ENCODE peak calls at places on chromosomes 12 and 14, in nine cellular contexts. One of them, this sample, is unnamed. For H3K4me1, the result is how much of the 10 kb centered on the place peaks cover.

GRCh38 chr14:96051642-96052540 is 12.7 kb downstream of the C14orf132 start:
- DNase-seq in left lung: no peak
- DNase-seq in CD4-positive, CD25-positive, alpha-beta regulatory T cell: no peak
- DNase-seq in aorta: no peak
- DNase-seq in Panc1: no peak
- DNase-seq in DND-41: peak
- DNase-seq in A549: peak
- DNase-seq in CD8-positive, alpha-beta T cell: peak
- DNase-seq in lung: no peak
- DNase-seq in this sample: no peak

GRCh38 chr14:53979141-53979673 is 22.6 kb upstream of the BMP4 start:
- DNase-seq in Panc1: no peak
- DNase-seq in CD4-positive, CD25-positive, alpha-beta regulatory T cell: no peak
- DNase-seq in DND-41: no peak
- DNase-seq in CD8-positive, alpha-beta T cell: no peak
- DNase-seq in A549: no peak
- DNase-seq in aorta: no peak
- DNase-seq in lung: no peak
- DNase-seq in left lung: no peak
- DNase-seq in this sample: no peak

GRCh38 chr12:80707126-80707829 is at the start of gene MYF6:
- DNase-seq in lung: no peak
- DNase-seq in DND-41: no peak
- DNase-seq in A549: no peak
- DNase-seq in CD8-positive, alpha-beta T cell: no peak
- DNase-seq in left lung: no peak
- DNase-seq in Panc1: no peak
- DNase-seq in aorta: no peak
- DNase-seq in CD4-positive, CD25-positive, alpha-beta regulatory T cell: no peak
- DNase-seq in this sample: no peak

GRCh38 chr14:38432186-38432585 is 176.3 kb upstream of the CLEC14A start:
- DNase-seq in Panc1: no peak
- DNase-seq in lung: no peak
- DNase-seq in left lung: no peak
- DNase-seq in CD8-positive, alpha-beta T cell: no peak
- DNase-seq in CD4-positive, CD25-positive, alpha-beta regulatory T cell: no peak
- DNase-seq in A549: no peak
- DNase-seq in aorta: no peak
- DNase-seq in DND-41: no peak
- DNase-seq in this sample: no peak

GRCh38 chr12:129825316-129825715 is 78.5 kb downstream of the TMEM132D start:
- DNase-seq in Panc1: no peak
- DNase-seq in lung: no peak
- DNase-seq in left lung: no peak
- DNase-seq in CD4-positive, CD25-positive, alpha-beta regulatory T cell: no peak
- DNase-seq in CD8-positive, alpha-beta T cell: no peak
- DNase-seq in aorta: no peak
- DNase-seq in DND-41: no peak
- DNase-seq in A549: no peak
- DNase-seq in this sample: no peak

GRCh38 chr12:107558816-107559382 is 126.7 kb upstream of the PWP1 start:
- DNase-seq in A549: no peak
- DNase-seq in CD4-positive, CD25-positive, alpha-beta regulatory T cell: no peak
- DNase-seq in DND-41: no peak
- DNase-seq in aorta: no peak
- DNase-seq in CD8-positive, alpha-beta T cell: no peak
- DNase-seq in Panc1: no peak
- DNase-seq in left lung: no peak
- DNase-seq in lung: no peak
- DNase-seq in this sample: no peak

GRCh38 chr14:64745511-64746041 is 41.4 kb downstream of the PLEKHG3 start:
- DNase-seq in aorta: no peak
- DNase-seq in A549: no peak
- DNase-seq in CD8-positive, alpha-beta T cell: no peak
- DNase-seq in left lung: no peak
- DNase-seq in DND-41: no peak
- DNase-seq in CD4-positive, CD25-positive, alpha-beta regulatory T cell: no peak
- DNase-seq in lung: no peak
- DNase-seq in Panc1: no peak
- DNase-seq in this sample: no peak

GRCh38 chr12:97556201-97556824 is 93.7 kb downstream of the RMST start:
- DNase-seq in left lung: peak
- DNase-seq in aorta: no peak
- DNase-seq in DND-41: no peak
- DNase-seq in Panc1: no peak
- DNase-seq in CD4-positive, CD25-positive, alpha-beta regulatory T cell: no peak
- DNase-seq in CD8-positive, alpha-beta T cell: no peak
- DNase-seq in A549: no peak
- DNase-seq in lung: peak
- DNase-seq in this sample: no peak

GRCh38 chr12:122884860-122885259 is 11.1 kb downstream of the VPS37B start:
- DNase-seq in Panc1: no peak
- DNase-seq in CD4-positive, CD25-positive, alpha-beta regulatory T cell: no peak
- DNase-seq in aorta: no peak
- DNase-seq in A549: no peak
- DNase-seq in left lung: no peak
- DNase-seq in DND-41: no peak
- DNase-seq in CD8-positive, alpha-beta T cell: no peak
- DNase-seq in lung: no peak
- DNase-seq in this sample: no peak

GRCh38 chr14:75204106-75204505 is 27.7 kb upstream of the TMED10 start:
- DNase-seq in A549: no peak
- DNase-seq in DND-41: no peak
- DNase-seq in CD8-positive, alpha-beta T cell: no peak
- DNase-seq in aorta: no peak
- DNase-seq in CD4-positive, CD25-positive, alpha-beta regulatory T cell: no peak
- DNase-seq in lung: no peak
- DNase-seq in left lung: no peak
- DNase-seq in Panc1: no peak
- DNase-seq in this sample: no peak

GRCh38 chr12:54383041-54383609 is 1.4 kb downstream of the ZNF385A start:
- DNase-seq in lung: no peak
- DNase-seq in A549: no peak
- DNase-seq in Panc1: peak
- DNase-seq in CD4-positive, CD25-positive, alpha-beta regulatory T cell: no peak
- DNase-seq in aorta: peak
- DNase-seq in CD8-positive, alpha-beta T cell: no peak
- DNase-seq in left lung: no peak
- DNase-seq in DND-41: no peak
- DNase-seq in this sample: no peak

GRCh38 chr12:24012528-24012927 is 63.1 kb upstream of the SOX5 start:
- DNase-seq in DND-41: no peak
- DNase-seq in Panc1: no peak
- DNase-seq in CD8-positive, alpha-beta T cell: no peak
- DNase-seq in A549: no peak
- DNase-seq in lung: no peak
- DNase-seq in aorta: no peak
- DNase-seq in left lung: no peak
- DNase-seq in CD4-positive, CD25-positive, alpha-beta regulatory T cell: no peak
- DNase-seq in this sample: no peak

GRCh38 chr12:30694412-30694955 is 1.2 kb downstream of the IPO8 start:
- DNase-seq in CD4-positive, CD25-positive, alpha-beta regulatory T cell: no peak
- DNase-seq in left lung: no peak
- DNase-seq in Panc1: no peak
- DNase-seq in lung: no peak
- DNase-seq in A549: no peak
- DNase-seq in CD8-positive, alpha-beta T cell: no peak
- DNase-seq in aorta: no peak
- DNase-seq in DND-41: no peak
- DNase-seq in this sample: no peak

GRCh38 chr14:90518941-90519256 is 122.1 kb downstream of the CALM1 start:
- DNase-seq in CD4-positive, CD25-positive, alpha-beta regulatory T cell: peak
- DNase-seq in left lung: no peak
- DNase-seq in Panc1: no peak
- DNase-seq in DND-41: peak
- DNase-seq in A549: no peak
- DNase-seq in CD8-positive, alpha-beta T cell: peak
- DNase-seq in aorta: peak
- DNase-seq in lung: no peak
- DNase-seq in this sample: peak

GRCh38 chr14:81565441-81566290 is 32.0 kb upstream of the SEL1L start:
- DNase-seq in CD8-positive, alpha-beta T cell: no peak
- DNase-seq in DND-41: peak
- DNase-seq in A549: peak
- DNase-seq in lung: no peak
- DNase-seq in aorta: no peak
- DNase-seq in left lung: no peak
- DNase-seq in CD4-positive, CD25-positive, alpha-beta regulatory T cell: no peak
- DNase-seq in Panc1: no peak
- DNase-seq in this sample: no peak

DNA sequence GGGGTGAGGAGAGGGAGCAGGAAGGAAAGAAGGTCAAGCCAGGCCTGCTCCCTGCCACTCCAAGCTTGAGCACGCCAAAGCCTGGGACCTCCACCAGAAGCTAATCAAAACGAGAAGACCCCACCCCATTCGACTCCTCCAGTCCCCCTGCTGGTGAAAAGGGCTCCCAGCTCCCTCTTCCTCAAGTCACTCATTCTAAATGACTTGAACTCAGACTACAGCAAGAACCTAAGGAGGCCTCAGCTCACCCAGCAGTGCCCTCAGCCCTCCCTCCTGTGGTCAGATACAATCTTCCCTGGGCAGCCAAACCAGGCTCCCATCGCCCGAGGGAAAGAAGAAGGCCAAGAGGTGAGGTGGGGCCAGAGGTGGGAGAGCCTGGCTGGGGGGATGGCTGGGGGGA is 17.4 kb downstream of the HDAC7 start:
- DNase-seq in A549: no peak
- DNase-seq in Panc1: no peak
- DNase-seq in left lung: no peak
- DNase-seq in CD4-positive, CD25-positive, alpha-beta regulatory T cell: no peak
- DNase-seq in aorta: no peak
- DNase-seq in DND-41: no peak
- DNase-seq in CD8-positive, alpha-beta T cell: no peak
- DNase-seq in lung: no peak
- DNase-seq in this sample: no peak
- H3K4me1 ChIP-seq in A549: under half
- H3K4me1 ChIP-seq in Panc1: under half
- H3K4me1 ChIP-seq in left lung: half or more
- H3K4me1 ChIP-seq in CD4-positive, CD25-positive, alpha-beta regulatory T cell: half or more
- H3K4me1 ChIP-seq in aorta: under half
- H3K4me1 ChIP-seq in DND-41: under half
- H3K4me1 ChIP-seq in CD8-positive, alpha-beta T cell: half or more
- H3K4me1 ChIP-seq in lung: half or more
- H3K4me1 ChIP-seq in this sample: half or more

GRCh38 chr14:22558221-22558913 is 30.7 kb downstream of the DAD1 start:
- DNase-seq in DND-41: no peak
- DNase-seq in left lung: no peak
- DNase-seq in lung: no peak
- DNase-seq in CD4-positive, CD25-positive, alpha-beta regulatory T cell: peak
- DNase-seq in A549: no peak
- DNase-seq in CD8-positive, alpha-beta T cell: peak
- DNase-seq in aorta: no peak
- DNase-seq in Panc1: no peak
- DNase-seq in this sample: peak
- H3K27ac ChIP-seq in DND-41: no peak
- H3K27ac ChIP-seq in left lung: peak
- H3K27ac ChIP-seq in lung: peak
- H3K27ac ChIP-seq in CD4-positive, CD25-positive, alpha-beta regulatory T cell: peak
- H3K27ac ChIP-seq in A549: no peak
- H3K27ac ChIP-seq in CD8-positive, alpha-beta T cell: peak
- H3K27ac ChIP-seq in aorta: no peak
- H3K27ac ChIP-seq in Panc1: no peak
- H3K27ac ChIP-seq in this sample: peak

GRCh38 chr12:68891141-68891540 is 41.8 kb downstream of the CPM start:
- DNase-seq in CD8-positive, alpha-beta T cell: no peak
- DNase-seq in Panc1: no peak
- DNase-seq in DND-41: no peak
- DNase-seq in CD4-positive, CD25-positive, alpha-beta regulatory T cell: no peak
- DNase-seq in aorta: no peak
- DNase-seq in left lung: no peak
- DNase-seq in lung: no peak
- DNase-seq in A549: no peak
- DNase-seq in this sample: no peak
- H3K4me3 ChIP-seq in CD8-positive, alpha-beta T cell: no peak
- H3K4me3 ChIP-seq in Panc1: no peak
- H3K4me3 ChIP-seq in DND-41: no peak
- H3K4me3 ChIP-seq in CD4-positive, CD25-positive, alpha-beta regulatory T cell: no peak
- H3K4me3 ChIP-seq in aorta: no peak
- H3K4me3 ChIP-seq in left lung: no peak
- H3K4me3 ChIP-seq in lung: no peak
- H3K4me3 ChIP-seq in A549: no peak
- H3K4me3 ChIP-seq in this sample: no peak

GRCh38 chr14:105481886-105482454 is 4.7 kb upstream of the CRIP1 start:
- DNase-seq in aorta: peak
- DNase-seq in Panc1: no peak
- DNase-seq in A549: peak
- DNase-seq in DND-41: peak
- DNase-seq in CD4-positive, CD25-positive, alpha-beta regulatory T cell: peak
- DNase-seq in CD8-positive, alpha-beta T cell: peak
- DNase-seq in left lung: peak
- DNase-seq in lung: peak
- DNase-seq in this sample: peak

GRCh38 chr14:105484069-105484996 is 2.4 kb upstream of the CRIP1 start:
- DNase-seq in aorta: peak
- DNase-seq in CD8-positive, alpha-beta T cell: peak
- DNase-seq in Panc1: no peak
- DNase-seq in lung: no peak
- DNase-seq in left lung: no peak
- DNase-seq in DND-41: no peak
- DNase-seq in CD4-positive, CD25-positive, alpha-beta regulatory T cell: peak
- DNase-seq in A549: no peak
- DNase-seq in this sample: peak

GRCh38 chr14:105482486-105483110 is 4.1 kb upstream of the CRIP1 start:
- DNase-seq in Panc1: no peak
- DNase-seq in A549: no peak
- DNase-seq in CD8-positive, alpha-beta T cell: no peak
- DNase-seq in DND-41: no peak
- DNase-seq in CD4-positive, CD25-positive, alpha-beta regulatory T cell: no peak
- DNase-seq in left lung: no peak
- DNase-seq in lung: no peak
- DNase-seq in aorta: no peak
- DNase-seq in this sample: no peak

GRCh38 chr14:105484997-105485393 is 1.7 kb upstream of the CRIP1 start:
- DNase-seq in left lung: no peak
- DNase-seq in aorta: no peak
- DNase-seq in Panc1: no peak
- DNase-seq in CD4-positive, CD25-positive, alpha-beta regulatory T cell: no peak
- DNase-seq in lung: no peak
- DNase-seq in DND-41: no peak
- DNase-seq in CD8-positive, alpha-beta T cell: no peak
- DNase-seq in A549: no peak
- DNase-seq in this sample: no peak

DNA sequence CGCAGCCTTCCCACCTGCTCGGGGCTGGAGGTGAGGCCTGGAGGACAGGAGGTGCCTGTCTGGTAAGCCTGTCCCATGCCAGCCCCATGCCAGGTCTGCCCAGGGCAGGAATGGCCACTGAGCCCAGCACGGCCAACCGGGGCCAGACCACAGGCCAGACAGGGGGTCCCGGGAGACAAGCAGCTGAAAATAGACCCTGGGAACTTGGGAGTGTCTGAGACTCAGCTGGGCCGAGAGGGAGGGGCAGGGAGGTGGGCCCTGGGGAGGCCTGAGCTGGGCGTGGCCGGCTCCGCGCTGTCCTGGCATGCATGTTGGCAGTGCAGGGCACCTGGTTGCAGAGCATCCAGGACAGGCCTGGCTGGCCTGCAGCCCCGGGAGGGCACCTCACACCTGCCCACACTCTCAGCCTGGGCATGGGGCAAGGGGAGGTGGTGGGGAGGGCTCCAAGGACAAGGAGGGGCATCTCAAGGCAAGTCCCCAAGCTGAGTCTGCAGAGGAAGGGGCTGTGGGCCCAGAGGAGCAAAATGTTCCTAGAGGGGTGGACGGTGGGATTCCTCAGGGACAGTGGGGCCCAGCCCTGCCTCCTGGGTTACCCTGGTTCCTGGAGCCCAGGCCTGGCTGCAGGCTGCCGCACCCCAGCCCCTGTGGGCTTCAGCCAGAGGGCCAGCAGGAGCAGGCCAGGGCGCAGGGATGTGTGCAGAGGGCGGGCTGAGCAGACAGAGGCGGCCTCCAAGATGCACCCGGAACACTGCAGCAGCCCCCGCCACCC is 3.2 kb upstream of the CRIP1 start:
- DNase-seq in Panc1: no peak
- DNase-seq in DND-41: no peak
- DNase-seq in lung: no peak
- DNase-seq in CD4-positive, CD25-positive, alpha-beta regulatory T cell: no peak
- DNase-seq in aorta: no peak
- DNase-seq in A549: no peak
- DNase-seq in left lung: no peak
- DNase-seq in CD8-positive, alpha-beta T cell: no peak
- DNase-seq in this sample: no peak
- H3K4me1 ChIP-seq in Panc1: half or more
- H3K4me1 ChIP-seq in DND-41: under half
- H3K4me1 ChIP-seq in lung: under half
- H3K4me1 ChIP-seq in CD4-positive, CD25-positive, alpha-beta regulatory T cell: half or more
- H3K4me1 ChIP-seq in aorta: under half
- H3K4me1 ChIP-seq in A549: half or more
- H3K4me1 ChIP-seq in left lung: half or more
- H3K4me1 ChIP-seq in CD8-positive, alpha-beta T cell: half or more
- H3K4me1 ChIP-seq in this sample: half or more

This sample was measured in effector memory CD4-positive, alpha-beta T cell.